ENCODE peak calls at places on chromosomes 7 and 10, in eight cellular contexts. N, X, K, Q, F, O, D and C are unnamed samples.

GRCh38 chr7:142870575-142871259 is 14.8 kb downstream of the TRPV6 start:
- DNase-seq in X (no peak), Q (no peak), D (no peak), N (no peak), K (no peak), F (no peak), O (no peak), C (no peak)

GRCh38 chr10:124946945-124947344 is 5.0 kb downstream of the ZRANB1 start:
- DNase-seq in F (no peak), K (peak), O (no peak), Q (no peak), N (no peak), X (no peak), D (no peak), C (no peak)

GRCh38 chr7:157863906-157864810 is 527.4 kb downstream of the DNAJB6 start:
- DNase-seq in D (no peak), N (no peak), K (no peak), O (no peak), F (no peak), X (no peak), Q (no peak), C (peak)

GRCh38 chr7:140678816-140679130 is 6.0 kb downstream of the ADCK2 start:
- DNase-seq in X (no peak), K (no peak), F (no peak), Q (no peak), D (no peak), N (no peak), O (no peak), C (peak)

GRCh38 chr7:69598487-69599148 is 343 bp downstream of the AUTS2 start:
- DNase-seq in D (no peak), N (no peak), O (no peak), F (no peak), X (peak), K (no peak), Q (no peak), C (no peak)

GRCh38 chr7:93015193-93016084 is 102.3 kb downstream of the SAMD9 start:
- DNase-seq in O (no peak), F (no peak), D (no peak), N (no peak), X (peak), Q (no peak), K (peak), C (no peak)

GRCh38 chr7:27203378-27203953 is 3.6 kb upstream of the HOXA13 start:
- DNase-seq in K (peak), O (no peak), N (no peak), X (no peak), F (no peak), D (no peak), Q (no peak), C (no peak)

GRCh38 chr7:27434729-27435400 is 192.3 kb downstream of the EVX1 start:
- DNase-seq in F (no peak), K (peak), Q (no peak), O (no peak), X (peak), D (no peak), N (no peak), C (no peak)

GRCh38 chr7:57256637-57257375 is 124.6 kb upstream of the ZNF479 start:
- DNase-seq in N (no peak), Q (no peak), D (no peak), X (no peak), F (no peak), O (no peak), K (no peak), C (no peak)

GRCh38 chr10:116000151-116000550 is 272.9 kb downstream of the GFRA1 start:
- DNase-seq in D (no peak), N (no peak), F (no peak), K (peak), X (no peak), Q (no peak), O (no peak), C (no peak)

GRCh38 chr10:29590598-29591415 is 44.0 kb downstream of the SVIL start:
- DNase-seq in N (no peak), Q (peak), F (peak), O (peak), X (peak), K (peak), D (no peak), C (no peak)

GRCh38 chr7:101021703-101022102 is 1.8 kb downstream of the MUC17 start:
- DNase-seq in X (no peak), Q (no peak), F (no peak), O (no peak), K (no peak), D (no peak), N (no peak), C (no peak)

GRCh38 chr7:134532155-134533089 is 5.1 kb downstream of the AKR1B10 start:
- DNase-seq in K (no peak), Q (no peak), D (no peak), O (no peak), X (peak), N (no peak), F (no peak), C (no peak)

GRCh38 chr10:126250527-126251310 is 137.6 kb downstream of the ADAM12 start:
- DNase-seq in Q (no peak), X (no peak), F (no peak), D (no peak), K (no peak), O (no peak), N (no peak), C (no peak)

GRCh38 chr10:68348265-68348741 is 15.6 kb upstream of the PBLD start:
- DNase-seq in O (peak), X (peak), K (peak), N (no peak), D (peak), Q (no peak), F (no peak), C (no peak)

GRCh38 chr10:112811741-112812551 is 138.1 kb upstream of the TCF7L2 start:
- DNase-seq in K (peak), F (no peak), X (peak), N (peak), D (no peak), Q (peak), O (peak), C (no peak)

GRCh38 chr7:16563281-16564022 is 36.8 kb downstream of the LRRC72 start:
- DNase-seq in N (no peak), D (no peak), F (no peak), X (peak), O (no peak), K (peak), Q (no peak), C (no peak)

GRCh38 chr7:87128883-87129282 is 23.4 kb upstream of the DMTF1 start:
- DNase-seq in Q (no peak), K (peak), D (no peak), F (no peak), O (no peak), X (peak), N (no peak), C (no peak)

GRCh38 chr7:88919484-88920131 is 124.1 kb upstream of the TEX47 start:
- DNase-seq in N (no peak), F (no peak), K (no peak), D (no peak), X (no peak), Q (no peak), O (no peak), C (no peak)

GRCh38 chr7:542935-543789 is 23.5 kb upstream of the PDGFA start:
- DNase-seq in X (peak), K (no peak), F (no peak), O (peak), D (peak), Q (peak), N (peak), C (no peak)

GRCh38 chr7:37924399-37924798 is 4.0 kb downstream of the EPDR1 start:
- DNase-seq in K (no peak), X (no peak), D (no peak), N (no peak), O (no peak), Q (no peak), F (no peak), C (no peak)

GRCh38 chr7:102974366-102975236 is 61.8 kb downstream of the LRRC17 start:
- DNase-seq in O (no peak), D (no peak), Q (no peak), X (no peak), N (no peak), F (no peak), K (no peak), C (no peak)

GRCh38 chr7:2621061-2621828 is 10.5 kb upstream of the TTYH3 start:
- DNase-seq in F (no peak), N (peak), X (peak), Q (no peak), K (peak), D (no peak), O (no peak), C (no peak)

GRCh38 chr7:28224675-28225074 is 44.1 kb upstream of the JAZF1 start:
- DNase-seq in O (no peak), Q (no peak), F (no peak), X (no peak), D (no peak), K (no peak), N (no peak), C (no peak)

GRCh38 chr10:75345738-75346137 is 55.8 kb downstream of the ZNF503 start:
- DNase-seq in X (no peak), F (no peak), N (no peak), Q (no peak), O (no peak), K (no peak), D (no peak), C (no peak)

GRCh38 chr10:19638173-19638872 is 177.9 kb upstream of the PLXDC2 start:
- DNase-seq in F (no peak), X (peak), K (peak), O (no peak), D (no peak), Q (peak), N (no peak), C (peak)

GRCh38 chr10:59108886-59109288 is 67.6 kb upstream of the PHYHIPL start:
- DNase-seq in F (no peak), K (peak), D (no peak), Q (no peak), O (no peak), N (no peak), X (no peak), C (no peak)

GRCh38 chr10:12965571-12965970 is 35.9 kb downstream of the CCDC3 start:
- DNase-seq in F (no peak), X (no peak), N (no peak), O (no peak), D (no peak), K (no peak), Q (peak), C (no peak)

GRCh38 chr7:43294080-43294630 is 181.7 kb downstream of the HECW1 start:
- DNase-seq in N (no peak), F (no peak), Q (peak), K (no peak), X (peak), O (no peak), D (no peak), C (no peak)

GRCh38 chr7:122273117-122273516 is 31.4 kb downstream of the FEZF1 start:
- DNase-seq in O (no peak), X (no peak), F (no peak), N (no peak), Q (no peak), D (no peak), K (no peak), C (no peak)